ENCODE peak calls at places on chromosomes 7 and 10, in six cellular contexts. T, C, U, S, I and O are unnamed samples.
A peak's percentile ranks its signal among the peaks of the same experiment; 100 is the strongest.

GRCh38 chr7:111735661-111736323 is 173.5 kb upstream of the IMMP2L start:
- DNase-seq in I (peak; percentile 62), C (peak; percentile 62), S (peak; percentile 68), T (peak; percentile 37), U (no peak), O (peak; percentile 87)

GRCh38 chr10:71234970-71235681 is 22.8 kb downstream of the UNC5B start:
- DNase-seq in C (no peak), T (no peak), S (no peak), U (no peak), I (no peak), O (peak; percentile 84)

GRCh38 chr10:43774234-43774769 is 125.6 kb upstream of the ZNF32 start:
- DNase-seq in U (no peak), S (no peak), T (no peak), C (no peak), I (no peak), O (no peak)

GRCh38 chr10:26574783-26575182 is 122.7 kb upstream of the PDSS1 start:
- DNase-seq in T (no peak), S (peak; percentile 78), U (no peak), I (peak; percentile 63), C (no peak), O (no peak)

GRCh38 chr7:68216046-68216445 is 1219.4 kb downstream of the TYW1 start:
- DNase-seq in C (no peak), U (no peak), I (no peak), S (no peak), T (no peak), O (no peak)

GRCh38 chr10:61617180-61617579 is 45.5 kb upstream of the CABCOCO1 start:
- DNase-seq in S (no peak), I (no peak), C (no peak), T (no peak), U (no peak), O (no peak)

GRCh38 chr10:21523557-21524008 is 1.9 kb downstream of the SKIDA1 start:
- DNase-seq in C (no peak), U (peak; percentile 77), I (no peak), S (no peak), T (no peak), O (no peak)

GRCh38 chr10:75887981-75888380 is 456.6 kb downstream of the LRMDA start:
- DNase-seq in U (no peak), T (no peak), C (no peak), S (no peak), I (no peak), O (no peak)

GRCh38 chr7:44990520-44991023 is 9.4 kb upstream of the CCM2 start:
- DNase-seq in I (no peak), U (no peak), S (no peak), C (peak; percentile 84), T (no peak), O (peak; percentile 97)

GRCh38 chr10:132434405-132435005 is 37.5 kb downstream of the PWWP2B start:
- DNase-seq in U (no peak), T (no peak), C (no peak), S (no peak), I (peak; percentile 69), O (no peak)

GRCh38 chr10:47374611-47375536 is 9.2 kb downstream of the ZNF488 start:
- DNase-seq in S (no peak), C (no peak), I (no peak), T (peak; percentile 33), U (no peak), O (peak; percentile 89)

GRCh38 chr7:2508327-2509231 is 11.0 kb upstream of the LFNG start:
- DNase-seq in S (peak; percentile 55), U (no peak), C (peak; percentile 70), T (peak; percentile 50), I (peak; percentile 70), O (no peak)

GRCh38 chr10:57986422-57986821 is 281.3 kb downstream of the IPMK start:
- DNase-seq in I (no peak), T (no peak), U (no peak), C (no peak), S (no peak), O (no peak)

GRCh38 chr10:132763545-132763944 is 22.4 kb downstream of the NKX6-2 start:
- DNase-seq in T (no peak), S (no peak), C (no peak), I (no peak), U (no peak), O (no peak)

GRCh38 chr10:110083884-110084283 is 76.1 kb downstream of the ADD3 start:
- DNase-seq in C (peak; percentile 57), S (no peak), I (no peak), U (no peak), T (no peak), O (peak; percentile 52)

GRCh38 chr10:68153473-68154210 is 44.4 kb downstream of the MYPN start:
- DNase-seq in I (no peak), U (no peak), C (peak; percentile 99), T (peak; percentile 97), S (no peak), O (peak; percentile 97)

DNA sequence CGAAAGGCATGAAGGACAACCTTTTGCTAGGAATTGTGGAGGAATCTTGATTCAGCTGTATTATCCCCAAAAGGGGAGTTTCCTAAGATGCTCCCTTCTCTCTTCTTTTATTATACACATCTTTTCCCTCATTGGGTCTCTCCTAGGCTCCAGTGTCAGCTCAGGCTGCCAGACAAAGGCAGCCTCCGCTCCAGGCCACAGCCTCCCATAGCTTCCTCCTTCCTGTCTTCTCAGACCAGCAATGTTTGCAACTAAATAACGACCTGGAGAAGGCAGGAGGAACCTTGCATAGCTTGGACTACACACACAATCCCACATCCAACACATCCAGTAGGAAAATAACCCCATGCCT is 12.3 kb downstream of the SFXN3 start:
- DNase-seq in S (no peak), I (no peak), T (no peak), U (no peak), C (no peak), O (no peak)
- H3K4me3 ChIP-seq in S (peak overlapping the region; percentile 69), I (peak overlapping the region; percentile 69), T (peak overlapping the region; percentile 61), U (peak overlapping the region; percentile 63), C (peak overlapping the region; percentile 44), O (peak overlapping the region; percentile 68)

DNA sequence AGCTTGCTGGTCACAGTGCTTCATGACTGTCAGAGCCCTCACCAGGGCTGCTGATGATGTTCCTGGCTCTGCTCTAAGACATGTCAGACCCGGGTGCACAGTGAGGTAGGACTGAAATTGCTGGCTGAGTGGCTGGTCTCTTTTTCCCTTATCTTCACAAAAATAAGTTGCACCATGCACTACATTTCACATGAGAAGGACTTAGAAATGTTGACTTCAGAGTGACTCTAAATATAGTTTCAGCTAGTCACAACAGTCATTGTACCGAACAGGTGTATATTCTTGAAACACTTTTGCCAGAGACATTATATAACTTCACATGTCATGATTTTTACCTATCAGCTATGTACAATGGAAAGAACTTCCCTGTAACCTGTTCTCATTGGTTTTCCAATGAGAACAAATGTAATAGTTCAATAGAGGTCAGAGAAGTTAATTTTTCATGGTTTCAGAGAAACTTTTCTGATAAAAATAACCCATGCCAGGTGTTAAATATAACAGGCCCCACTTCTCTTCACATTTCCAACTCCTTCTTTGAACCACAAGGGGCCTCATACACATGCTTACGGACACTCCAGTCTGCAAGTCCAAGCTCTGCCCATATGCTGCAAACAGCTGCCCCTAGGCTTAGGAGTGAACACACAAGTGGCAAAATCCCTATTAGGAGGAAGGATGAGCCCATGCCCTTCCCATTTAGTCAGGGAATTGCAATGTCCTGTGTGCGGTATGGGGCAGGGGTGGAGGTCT is 115.6 kb downstream of the CDK6 start:
- DNase-seq in I (peak; percentile 29), U (no peak), S (peak; percentile 79), T (no peak), C (no peak), O (no peak)
- TF ChIP-seq CTCF in I (peak; percentile 35), U (no peak), S (peak; percentile 27), T (no peak), C (no peak), O (no peak)

GRCh38 chr10:72337039-72337629 is 17.6 kb downstream of the DNAJB12 start:
- DNase-seq in T (no peak), C (peak; percentile 50), I (peak; percentile 67), U (no peak), S (peak; percentile 63), O (peak; percentile 74)

GRCh38 chr10:72334196-72334831 is 20.4 kb downstream of the DNAJB12 start:
- DNase-seq in C (no peak), T (no peak), I (no peak), S (no peak), U (no peak), O (no peak)

GRCh38 chr10:72334832-72335393 is 19.8 kb downstream of the DNAJB12 start:
- DNase-seq in I (peak; percentile 89), T (no peak), S (peak; percentile 97), C (peak; percentile 75), U (no peak), O (peak; percentile 86)

GRCh38 chr10:72336259-72337038 is 18.3 kb downstream of the DNAJB12 start:
- DNase-seq in C (no peak), I (no peak), T (no peak), S (no peak), U (no peak), O (no peak)

GRCh38 chr10:72335394-72336258 is 19.1 kb downstream of the DNAJB12 start:
- DNase-seq in I (peak; percentile 45), U (no peak), C (no peak), S (peak; percentile 90), T (no peak), O (peak; percentile 65)
- H3K4me3 ChIP-seq in I (peak overlapping the region; percentile 29), U (no peak overlapping the region), C (no peak overlapping the region), S (peak overlapping the region; percentile 37), T (no peak overlapping the region), O (no peak overlapping the region)

GRCh38 chr7:152341914-152342236 is 93.9 kb downstream of the KMT2C start:
- DNase-seq in U (no peak), C (no peak), I (peak; percentile 48), S (no peak), T (no peak), O (no peak)
- TF ChIP-seq CTCF in U (no peak), C (no peak), I (no peak), S (no peak), T (no peak), O (no peak)

DNA sequence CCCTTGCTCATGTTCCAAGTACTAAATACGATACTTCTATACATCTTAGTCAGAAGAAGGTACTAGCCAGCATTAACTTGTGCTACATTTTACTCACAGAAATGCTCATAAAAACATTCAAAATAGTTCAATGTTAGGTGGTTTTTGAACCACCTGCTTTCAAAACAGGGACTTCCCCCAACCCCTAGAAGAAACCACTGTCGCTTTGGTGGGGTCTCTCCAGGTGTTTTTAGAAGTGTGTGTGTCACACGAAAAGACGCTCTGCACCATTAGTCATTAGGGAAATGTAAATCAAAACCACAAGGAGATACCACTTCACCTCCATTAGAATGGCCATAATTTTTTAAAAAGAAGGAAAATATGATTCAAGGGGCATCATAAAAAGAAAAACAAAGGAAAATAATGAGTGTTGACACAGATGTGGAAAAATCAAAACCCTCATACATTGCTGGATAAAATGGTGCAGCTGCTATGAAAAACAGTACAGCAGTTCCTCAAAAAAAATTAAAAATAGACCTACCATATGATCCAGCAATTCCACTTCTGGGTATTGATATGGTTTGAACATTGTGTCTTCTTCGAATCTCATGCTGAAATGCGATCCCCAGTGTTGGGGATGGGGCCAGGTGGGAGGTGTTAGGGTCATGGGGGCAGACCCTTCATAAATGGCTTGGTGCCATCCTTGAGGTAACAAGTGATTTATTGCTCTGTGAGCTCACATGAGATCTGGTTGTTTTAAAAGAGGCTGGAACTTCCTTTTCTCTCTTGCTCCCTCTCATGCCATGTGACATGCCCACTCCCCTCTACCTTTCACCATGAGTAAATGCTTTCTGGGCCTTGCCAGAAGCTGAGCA is 74.2 kb downstream of the MALSU1 start:
- DNase-seq in U (no peak), S (peak; percentile 86), T (no peak), I (peak; percentile 92), C (peak; percentile 38), O (peak; percentile 65)
- H3K4me3 ChIP-seq in U (no peak overlapping the region), S (no peak overlapping the region), T (no peak overlapping the region), I (peak overlapping the region; percentile 51), C (no peak overlapping the region), O (no peak overlapping the region)